ENCODE peak calls at places on chromosomes 1 and 21, in five cellular contexts. G, K, Z, W and V are unnamed samples.

GRCh38 chr1:17405898-17406759 is 33.3 kb downstream of the RCC2 start:
- DNase-seq in G (no peak), K (peak), Z (no peak), W (peak), V (peak)

GRCh38 chr21:46229133-46229922 is 754 bp upstream of the LSS start:
- DNase-seq in G (peak), K (no peak), Z (no peak), W (peak), V (no peak)

GRCh38 chr1:207747627-207748492 is 4.0 kb upstream of the CD46 start:
- DNase-seq in G (no peak), K (no peak), Z (no peak), W (no peak), V (no peak)

GRCh38 chr21:26489781-26490180 is 83.3 kb downstream of the CYYR1 start:
- DNase-seq in G (no peak), K (no peak), Z (no peak), W (no peak), V (no peak)

GRCh38 chr1:76068542-76068941 is 6.0 kb upstream of the ST6GALNAC3 start:
- DNase-seq in G (no peak), K (no peak), Z (no peak), W (peak), V (no peak)

GRCh38 chr1:180156631-180157091 is 2.0 kb downstream of the QSOX1 start:
- DNase-seq in G (no peak), K (no peak), Z (no peak), W (no peak), V (no peak)

GRCh38 chr1:154776339-154776605 is 93.8 kb downstream of the KCNN3 start:
- DNase-seq in G (no peak), K (no peak), Z (no peak), W (no peak), V (no peak)

GRCh38 chr1:243475966-243476365 is 220.1 kb downstream of the SDCCAG8 start:
- DNase-seq in G (peak), K (no peak), Z (no peak), W (peak), V (no peak)

GRCh38 chr21:27045281-27045985 is 78.5 kb upstream of the ADAMTS5 start:
- DNase-seq in G (no peak), K (no peak), Z (no peak), W (no peak), V (no peak)

GRCh38 chr1:181969902-181970301 is 91.6 kb downstream of the ZNF648 start:
- DNase-seq in G (no peak), K (no peak), Z (no peak), W (no peak), V (no peak)

GRCh38 chr1:35925741-35926140 is 5.2 kb upstream of the AGO3 start:
- DNase-seq in G (no peak), K (no peak), Z (no peak), W (no peak), V (no peak)

GRCh38 chr1:86085741-86086411 is 70.7 kb downstream of the COL24A1 start:
- DNase-seq in G (no peak), K (no peak), Z (no peak), W (no peak), V (no peak)

GRCh38 chr1:198763298-198763714 is 124.5 kb downstream of the PTPRC start:
- DNase-seq in G (no peak), K (no peak), Z (no peak), W (no peak), V (no peak)

GRCh38 chr1:29379438-29380073 is 143.2 kb downstream of the PTPRU start:
- DNase-seq in G (no peak), K (no peak), Z (no peak), W (no peak), V (no peak)

GRCh38 chr1:198088360-198089071 is 68.3 kb upstream of the NEK7 start:
- DNase-seq in G (no peak), K (no peak), Z (peak), W (peak), V (peak)

GRCh38 chr1:21914468-21914867 is 22.6 kb downstream of the HSPG2 start:
- DNase-seq in G (no peak), K (no peak), Z (no peak), W (no peak), V (no peak)

GRCh38 chr1:205262706-205263105 is 35.0 kb downstream of the TMCC2 start:
- DNase-seq in G (no peak), K (no peak), Z (no peak), W (no peak), V (no peak)

GRCh38 chr1:64948905-64949833 is 17.2 kb downstream of the JAK1 start:
- DNase-seq in G (no peak), K (no peak), Z (peak), W (no peak), V (no peak)

GRCh38 chr1:41442697-41443251 is 41.7 kb downstream of the EDN2 start:
- DNase-seq in G (no peak), K (no peak), Z (no peak), W (no peak), V (no peak)

GRCh38 chr1:234549447-234550021 is 60.4 kb downstream of the IRF2BP2 start:
- DNase-seq in G (no peak), K (no peak), Z (no peak), W (no peak), V (no peak)

GRCh38 chr1:238892612-238893011 is 493.8 kb upstream of the CHRM3 start:
- DNase-seq in G (no peak), K (no peak), Z (no peak), W (no peak), V (no peak)